ENCODE peak calls at places on chromosome 14, in seven cellular contexts. One of them, this sample, is unnamed.

GRCh38 chr14:36655054-36655381 is 6.6 kb upstream of the PAX9 start:
- DNase-seq in mesendoderm: peak; percentile 22
- DNase-seq in trophoblast cell: no peak
- DNase-seq in H9: peak; percentile 45
- DNase-seq in IMR-90: no peak
- DNase-seq in mesenchymal stem cell: no peak
- DNase-seq in H1: no peak
- DNase-seq in this sample: no peak

GRCh38 chr14:68097727-68098126 is 278.1 kb downstream of the RAD51B start:
- DNase-seq in H1: no peak
- DNase-seq in trophoblast cell: no peak
- DNase-seq in H9: no peak
- DNase-seq in mesenchymal stem cell: no peak
- DNase-seq in IMR-90: no peak
- DNase-seq in mesendoderm: no peak
- DNase-seq in this sample: no peak

GRCh38 chr14:65286443-65286842 is 126.1 kb upstream of the FUT8 start:
- DNase-seq in H1: no peak
- DNase-seq in H9: no peak
- DNase-seq in mesendoderm: no peak
- DNase-seq in IMR-90: no peak
- DNase-seq in trophoblast cell: no peak
- DNase-seq in mesenchymal stem cell: no peak
- DNase-seq in this sample: no peak

GRCh38 chr14:104237651-104238423 is 99.5 kb downstream of the KIF26A start:
- DNase-seq in H1: peak; percentile 10
- DNase-seq in mesendoderm: no peak
- DNase-seq in trophoblast cell: no peak
- DNase-seq in H9: peak; percentile 18
- DNase-seq in mesenchymal stem cell: no peak
- DNase-seq in IMR-90: no peak
- DNase-seq in this sample: no peak

GRCh38 chr14:105460116-105460515 is 14.5 kb upstream of the CRIP2 start:
- DNase-seq in mesenchymal stem cell: no peak
- DNase-seq in trophoblast cell: no peak
- DNase-seq in H9: no peak
- DNase-seq in H1: no peak
- DNase-seq in mesendoderm: no peak
- DNase-seq in IMR-90: no peak
- DNase-seq in this sample: no peak

GRCh38 chr14:56659964-56660551 is 80.5 kb downstream of the TMEM260 start:
- DNase-seq in mesenchymal stem cell: peak; percentile 57
- DNase-seq in H9: no peak
- DNase-seq in IMR-90: peak; percentile 62
- DNase-seq in trophoblast cell: peak; percentile 14
- DNase-seq in H1: no peak
- DNase-seq in mesendoderm: peak; percentile 90
- DNase-seq in this sample: peak; percentile 37

GRCh38 chr14:91416744-91417133 is 881 bp downstream of the CCDC88C start:
- DNase-seq in H9: no peak
- DNase-seq in trophoblast cell: no peak
- DNase-seq in mesendoderm: peak; percentile 51
- DNase-seq in IMR-90: no peak
- DNase-seq in H1: no peak
- DNase-seq in mesenchymal stem cell: no peak
- DNase-seq in this sample: no peak

GRCh38 chr14:90382491-90383125 is 14.2 kb upstream of the CALM1 start:
- DNase-seq in IMR-90: peak; percentile 79
- DNase-seq in mesendoderm: peak; percentile 83
- DNase-seq in trophoblast cell: peak; percentile 75
- DNase-seq in H9: no peak
- DNase-seq in mesenchymal stem cell: peak; percentile 92
- DNase-seq in H1: no peak
- DNase-seq in this sample: no peak

GRCh38 chr14:34340226-34340625 is 121.8 kb downstream of the SPTSSA start:
- DNase-seq in H9: no peak
- DNase-seq in mesendoderm: no peak
- DNase-seq in IMR-90: peak; percentile 71
- DNase-seq in trophoblast cell: no peak
- DNase-seq in mesenchymal stem cell: no peak
- DNase-seq in H1: no peak
- DNase-seq in this sample: no peak

GRCh38 chr14:65035049-65035448 is 48.4 kb downstream of the FNTB start:
- DNase-seq in IMR-90: no peak
- DNase-seq in mesendoderm: no peak
- DNase-seq in trophoblast cell: no peak
- DNase-seq in H9: no peak
- DNase-seq in mesenchymal stem cell: no peak
- DNase-seq in H1: no peak
- DNase-seq in this sample: no peak

GRCh38 chr14:68143341-68143807 is 323.8 kb downstream of the RAD51B start:
- DNase-seq in mesendoderm: no peak
- DNase-seq in IMR-90: peak; percentile 36
- DNase-seq in mesenchymal stem cell: peak; percentile 47
- DNase-seq in trophoblast cell: no peak
- DNase-seq in H1: no peak
- DNase-seq in H9: no peak
- DNase-seq in this sample: no peak

GRCh38 chr14:33796356-33796755 is 154.5 kb downstream of the EGLN3 start:
- DNase-seq in mesenchymal stem cell: peak; percentile 62
- DNase-seq in IMR-90: no peak
- DNase-seq in H9: no peak
- DNase-seq in mesendoderm: peak; percentile 57
- DNase-seq in H1: no peak
- DNase-seq in trophoblast cell: no peak
- DNase-seq in this sample: no peak

GRCh38 chr14:24160499-24160849 is 591 bp upstream of the IRF9 start:
- DNase-seq in H1: no peak
- DNase-seq in mesendoderm: no peak
- DNase-seq in trophoblast cell: no peak
- DNase-seq in IMR-90: no peak
- DNase-seq in mesenchymal stem cell: no peak
- DNase-seq in H9: no peak
- DNase-seq in this sample: no peak

GRCh38 chr14:21219120-21219519 is 50.1 kb downstream of the HNRNPC start:
- DNase-seq in IMR-90: no peak
- DNase-seq in trophoblast cell: no peak
- DNase-seq in mesendoderm: no peak
- DNase-seq in H1: no peak
- DNase-seq in H9: no peak
- DNase-seq in mesenchymal stem cell: no peak
- DNase-seq in this sample: no peak

GRCh38 chr14:53766106-53766505 is 190.5 kb downstream of the BMP4 start:
- DNase-seq in IMR-90: no peak
- DNase-seq in mesendoderm: no peak
- DNase-seq in H9: no peak
- DNase-seq in trophoblast cell: no peak
- DNase-seq in H1: no peak
- DNase-seq in mesenchymal stem cell: no peak
- DNase-seq in this sample: no peak

GRCh38 chr14:89903340-89903965 is 51.1 kb downstream of the EFCAB11 start:
- DNase-seq in trophoblast cell: no peak
- DNase-seq in mesendoderm: no peak
- DNase-seq in mesenchymal stem cell: no peak
- DNase-seq in IMR-90: no peak
- DNase-seq in H1: no peak
- DNase-seq in H9: no peak
- DNase-seq in this sample: no peak

GRCh38 chr14:85252011-85252410 is 277.9 kb upstream of the FLRT2 start:
- DNase-seq in H9: no peak
- DNase-seq in mesenchymal stem cell: no peak
- DNase-seq in mesendoderm: no peak
- DNase-seq in H1: no peak
- DNase-seq in trophoblast cell: no peak
- DNase-seq in IMR-90: peak; percentile 65
- DNase-seq in this sample: no peak

GRCh38 chr14:89186850-89187376 is 230.1 kb downstream of the FOXN3 start:
- DNase-seq in mesendoderm: peak; percentile 33
- DNase-seq in H1: no peak
- DNase-seq in mesenchymal stem cell: peak; percentile 4
- DNase-seq in IMR-90: peak; percentile 16
- DNase-seq in trophoblast cell: no peak
- DNase-seq in H9: no peak
- DNase-seq in this sample: no peak

GRCh38 chr14:44170099-44170498 is 337.0 kb downstream of the FSCB start:
- DNase-seq in H1: no peak
- DNase-seq in trophoblast cell: no peak
- DNase-seq in IMR-90: no peak
- DNase-seq in mesenchymal stem cell: peak; percentile 36
- DNase-seq in mesendoderm: no peak
- DNase-seq in H9: no peak
- DNase-seq in this sample: no peak

GRCh38 chr14:38883127-38883526 is 219.9 kb downstream of the SEC23A start:
- DNase-seq in mesenchymal stem cell: no peak
- DNase-seq in mesendoderm: no peak
- DNase-seq in IMR-90: no peak
- DNase-seq in H9: no peak
- DNase-seq in H1: no peak
- DNase-seq in trophoblast cell: no peak
- DNase-seq in this sample: no peak

GRCh38 chr14:28767239-28767850 is 758 bp downstream of the FOXG1 start:
- DNase-seq in mesendoderm: no peak
- DNase-seq in H1: peak; percentile 54
- DNase-seq in mesenchymal stem cell: no peak
- DNase-seq in H9: no peak
- DNase-seq in trophoblast cell: no peak
- DNase-seq in IMR-90: no peak
- DNase-seq in this sample: no peak

GRCh38 chr14:92649934-92650545 is 98.4 kb downstream of the LGMN start:
- DNase-seq in trophoblast cell: peak; percentile 94
- DNase-seq in IMR-90: peak; percentile 92
- DNase-seq in mesendoderm: no peak
- DNase-seq in H1: no peak
- DNase-seq in H9: no peak
- DNase-seq in mesenchymal stem cell: peak; percentile 37
- DNase-seq in this sample: no peak

GRCh38 chr14:55139152-55139551 is 10.1 kb downstream of the LGALS3 start:
- DNase-seq in mesenchymal stem cell: no peak
- DNase-seq in mesendoderm: no peak
- DNase-seq in H1: no peak
- DNase-seq in H9: no peak
- DNase-seq in IMR-90: no peak
- DNase-seq in trophoblast cell: no peak
- DNase-seq in this sample: no peak

GRCh38 chr14:55139696-55140509 is 10.9 kb downstream of the LGALS3 start:
- DNase-seq in trophoblast cell: no peak
- DNase-seq in H9: no peak
- DNase-seq in IMR-90: no peak
- DNase-seq in mesendoderm: no peak
- DNase-seq in H1: no peak
- DNase-seq in mesenchymal stem cell: no peak
- DNase-seq in this sample: no peak

GRCh38 chr14:55138091-55138490 is 9.0 kb downstream of the LGALS3 start:
- DNase-seq in H1: peak; percentile 70
- DNase-seq in mesenchymal stem cell: no peak
- DNase-seq in H9: peak; percentile 71
- DNase-seq in trophoblast cell: no peak
- DNase-seq in mesendoderm: peak; percentile 60
- DNase-seq in IMR-90: no peak
- DNase-seq in this sample: no peak

GRCh38 chr14:55142466-55142865 is 13.4 kb downstream of the LGALS3 start:
- DNase-seq in trophoblast cell: no peak
- DNase-seq in H9: no peak
- DNase-seq in mesendoderm: no peak
- DNase-seq in IMR-90: no peak
- DNase-seq in mesenchymal stem cell: no peak
- DNase-seq in H1: no peak
- DNase-seq in this sample: no peak

GRCh38 chr14:55141812-55142211 is 12.8 kb downstream of the LGALS3 start:
- DNase-seq in H9: no peak
- DNase-seq in trophoblast cell: no peak
- DNase-seq in IMR-90: no peak
- DNase-seq in H1: no peak
- DNase-seq in mesenchymal stem cell: no peak
- DNase-seq in mesendoderm: no peak
- DNase-seq in this sample: no peak
- H4K8ac ChIP-seq in H9: no peak overlapping the region
- H4K8ac ChIP-seq in trophoblast cell: no peak overlapping the region
- H4K8ac ChIP-seq in IMR-90: no peak overlapping the region
- H4K8ac ChIP-seq in H1: no peak overlapping the region
- H4K8ac ChIP-seq in mesenchymal stem cell: no peak overlapping the region
- H4K8ac ChIP-seq in mesendoderm: no peak overlapping the region
- H4K8ac ChIP-seq in this sample: no peak overlapping the region

DNA sequence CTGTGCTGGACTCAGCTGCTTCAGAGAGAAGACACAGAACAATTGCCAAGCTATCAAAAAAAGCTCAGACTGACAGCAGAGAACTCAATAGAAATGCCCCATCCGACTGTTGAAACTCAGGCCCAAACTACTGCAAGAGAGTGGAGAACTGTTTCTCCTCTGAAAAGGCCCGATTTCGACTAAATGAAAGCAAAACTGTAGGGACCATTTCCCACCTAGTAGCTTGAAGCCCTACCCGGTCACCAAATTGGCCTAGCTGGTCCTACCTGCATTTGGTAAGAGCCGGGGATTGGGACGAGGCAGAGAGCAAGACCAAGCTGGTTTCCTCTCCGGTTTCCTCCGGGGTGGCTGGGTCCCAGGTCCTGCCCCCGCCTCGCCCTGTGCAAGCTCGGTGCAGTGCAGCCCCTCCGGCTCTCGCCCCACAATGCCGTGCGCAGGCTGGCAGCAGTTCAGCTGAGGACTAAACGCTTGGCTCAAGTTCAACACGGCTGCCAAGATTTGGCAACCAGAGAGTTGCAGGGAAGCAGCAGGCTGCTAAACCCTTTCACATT is 1180.6 kb downstream of the VRK1 start:
- DNase-seq in mesendoderm: no peak
- DNase-seq in mesenchymal stem cell: no peak
- DNase-seq in H1: peak; percentile 43
- DNase-seq in IMR-90: no peak
- DNase-seq in H9: peak; percentile 32
- DNase-seq in trophoblast cell: no peak
- DNase-seq in this sample: no peak
- H4K8ac ChIP-seq in mesendoderm: no peak overlapping the region
- H4K8ac ChIP-seq in mesenchymal stem cell: no peak overlapping the region
- H4K8ac ChIP-seq in H1: no peak overlapping the region
- H4K8ac ChIP-seq in IMR-90: no peak overlapping the region
- H4K8ac ChIP-seq in H9: no peak overlapping the region
- H4K8ac ChIP-seq in trophoblast cell: no peak overlapping the region
- H4K8ac ChIP-seq in this sample: no peak overlapping the region

DNA sequence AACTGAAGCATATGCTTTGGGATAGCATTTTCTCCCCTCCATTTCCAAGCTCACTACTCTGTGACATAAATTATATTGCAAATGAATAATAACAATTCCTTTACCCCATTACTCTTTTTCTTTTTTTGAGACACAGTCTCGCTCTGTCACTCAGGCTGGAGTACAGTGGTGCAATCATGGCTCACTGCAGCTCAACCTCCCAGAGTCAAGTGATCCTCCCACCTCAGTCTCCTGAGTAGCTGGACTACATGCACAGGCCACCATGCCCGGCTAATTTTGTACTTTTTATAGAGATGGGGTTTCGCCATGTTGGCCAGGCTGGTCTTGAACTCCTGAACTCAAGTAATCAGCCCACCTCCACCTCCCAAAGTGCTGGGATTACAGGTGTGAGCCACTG is 49.2 kb upstream of the GTF2A1 start:
- DNase-seq in mesendoderm: no peak
- DNase-seq in H9: no peak
- DNase-seq in mesenchymal stem cell: no peak
- DNase-seq in IMR-90: no peak
- DNase-seq in trophoblast cell: no peak
- DNase-seq in H1: no peak
- DNase-seq in this sample: no peak
- H4K8ac ChIP-seq in mesendoderm: no peak overlapping the region
- H4K8ac ChIP-seq in H9: no peak overlapping the region
- H4K8ac ChIP-seq in mesenchymal stem cell: no peak overlapping the region
- H4K8ac ChIP-seq in IMR-90: no peak overlapping the region
- H4K8ac ChIP-seq in trophoblast cell: no peak overlapping the region
- H4K8ac ChIP-seq in H1: no peak overlapping the region
- H4K8ac ChIP-seq in this sample: no peak overlapping the region

GRCh38 chr14:95288672-95289322 is 30.9 kb downstream of the CLMN start:
- DNase-seq in IMR-90: no peak
- DNase-seq in mesenchymal stem cell: no peak
- DNase-seq in H9: peak; percentile 14
- DNase-seq in mesendoderm: no peak
- DNase-seq in H1: no peak
- DNase-seq in trophoblast cell: no peak
- DNase-seq in this sample: no peak
- H4K8ac ChIP-seq in IMR-90: no peak overlapping the region
- H4K8ac ChIP-seq in mesenchymal stem cell: no peak overlapping the region
- H4K8ac ChIP-seq in H9: no peak overlapping the region
- H4K8ac ChIP-seq in mesendoderm: no peak overlapping the region
- H4K8ac ChIP-seq in H1: no peak overlapping the region
- H4K8ac ChIP-seq in trophoblast cell: no peak overlapping the region
- H4K8ac ChIP-seq in this sample: no peak overlapping the region

This sample was measured in neuronal stem cell.